ENCODE peak calls at places on chromosomes 6 and 20, in seven cellular contexts. N is transverse colon, W is fibroblast of lung, D is cardiac muscle cell, F is coronary artery, M is foreskin fibroblast, P is heart left ventricle. I is an unnamed sample.

GRCh38 chr6:146857960-146858308 is 259.2 kb downstream of the ADGB start:
- DNase-seq in F (no peak), P (no peak), N (no peak), D (peak; percentile 18), W (no peak), M (peak; percentile 50), I (no peak)

GRCh38 chr6:139029470-139030210 is 1.1 kb downstream of the ABRACL start:
- DNase-seq in W (peak; percentile 43), M (peak; percentile 85), N (peak; percentile 76), P (peak; percentile 68), F (peak; percentile 79), D (peak; percentile 69), I (peak; percentile 82)

GRCh38 chr6:43758617-43759050 is 11.4 kb upstream of the VEGFA start:
- DNase-seq in D (peak; percentile 75), M (no peak), W (no peak), F (no peak), P (no peak), N (no peak), I (no peak)

GRCh38 chr20:12592756-12593155 is 416.0 kb upstream of the SPTLC3 start:
- DNase-seq in F (no peak), M (no peak), P (no peak), W (no peak), N (no peak), D (no peak), I (no peak)

GRCh38 chr6:45031601-45032000 is 296.5 kb upstream of the RUNX2 start:
- DNase-seq in D (no peak), W (no peak), M (no peak), F (no peak), N (no peak), P (no peak), I (no peak)

GRCh38 chr6:166542580-166542912 is 43.9 kb downstream of the RAMACL start:
- DNase-seq in N (peak; percentile 36), D (peak; percentile 7), W (peak; percentile 64), M (no peak), F (no peak), P (no peak), I (no peak)

GRCh38 chr6:133855994-133856393 is 32.9 kb upstream of the TCF21 start:
- DNase-seq in N (no peak), D (no peak), M (peak; percentile 4), W (no peak), P (no peak), F (no peak), I (no peak)

GRCh38 chr6:100465701-100466409 is 1.1 kb upstream of the SIM1 start:
- DNase-seq in D (no peak), W (no peak), F (no peak), P (no peak), N (no peak), M (peak; percentile 61), I (no peak)

GRCh38 chr20:37519508-37520416 is 1.3 kb upstream of the NNAT start:
- DNase-seq in P (no peak), D (peak; percentile 33), M (no peak), W (no peak), N (peak; percentile 8), F (peak; percentile 43), I (no peak)

GRCh38 chr20:9040874-9041524 is 27.9 kb upstream of the PLCB4 start:
- DNase-seq in M (peak; percentile 57), D (no peak), W (peak; percentile 73), F (no peak), P (no peak), N (no peak), I (no peak)

GRCh38 chr20:62808211-62808865 is 3.7 kb downstream of the OGFR start:
- DNase-seq in M (peak; percentile 81), W (no peak), N (peak; percentile 72), D (peak; percentile 75), P (peak; percentile 62), F (no peak), I (peak; percentile 62)

GRCh38 chr6:137769797-137770362 is 97.2 kb upstream of the TNFAIP3 start:
- DNase-seq in P (no peak), M (no peak), F (no peak), N (no peak), D (no peak), W (no peak), I (no peak)

GRCh38 chr6:137764464-137764863 is 102.6 kb upstream of the TNFAIP3 start:
- DNase-seq in M (peak; percentile 85), W (peak; percentile 89), P (no peak), F (no peak), D (no peak), N (no peak), I (peak; percentile 63)

GRCh38 chr6:151993364-151993763 is 185.9 kb downstream of the ESR1 start:
- DNase-seq in M (no peak), F (no peak), W (no peak), D (no peak), P (no peak), N (no peak), I (no peak)

DNA sequence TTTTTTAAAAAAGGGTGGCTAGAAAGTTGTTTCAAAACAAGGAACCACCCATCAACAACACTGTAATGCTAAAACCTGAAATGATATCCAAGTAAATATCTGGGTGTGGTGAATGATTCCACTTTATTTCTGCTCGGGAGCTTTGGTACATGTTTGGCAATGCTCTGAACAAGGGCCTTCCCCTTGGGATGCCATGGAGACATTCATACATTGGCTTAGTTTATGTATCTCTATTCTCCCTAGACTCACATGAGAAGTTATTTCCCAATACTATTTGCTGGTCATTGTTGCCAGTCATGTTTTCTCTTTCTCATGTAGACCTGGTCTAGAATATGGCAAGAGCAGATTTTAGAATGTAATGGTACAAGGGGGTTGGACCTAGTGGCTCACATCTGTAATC is 22.9 kb downstream of the ADTRP start:
- DNase-seq in W (no peak), D (no peak), M (no peak), P (no peak), F (peak; percentile 22), N (no peak), I (no peak)
- H3K4me3 ChIP-seq in W (no peak overlapping the region), D (no peak overlapping the region), M (no peak overlapping the region), P (no peak overlapping the region), F (no peak overlapping the region), N (no peak overlapping the region), I (no peak overlapping the region)

GRCh38 chr20:44517454-44517853 is 4.4 kb downstream of the SERINC3 start:
- DNase-seq in W (no peak), P (no peak), D (no peak), F (no peak), N (no peak), M (no peak), I (no peak)

GRCh38 chr20:44523746-44524145 is 1.9 kb upstream of the SERINC3 start:
- DNase-seq in W (no peak), P (no peak), M (no peak), F (no peak), N (no peak), D (no peak), I (no peak)

GRCh38 chr20:44526129-44526528 is 4.3 kb upstream of the SERINC3 start:
- DNase-seq in N (no peak), F (no peak), P (no peak), W (peak; percentile 77), M (peak; percentile 67), D (no peak), I (peak; percentile 54)

GRCh38 chr20:44522841-44523240 is 971 bp upstream of the SERINC3 start:
- DNase-seq in F (no peak), D (no peak), N (no peak), P (no peak), W (no peak), M (no peak), I (no peak)

GRCh38 chr20:44521484-44522481 is at the start of gene SERINC3:
- DNase-seq in D (peak; percentile 95), M (peak; percentile 99), F (peak; percentile 99), N (peak; percentile 98), W (peak; percentile 95), P (peak; percentile 96), I (peak; percentile 98)
- TF ChIP-seq CTCF in D (no peak), M (no peak), F (no peak), N (no peak), W (no peak), P (no peak), I (peak; percentile 14)

GRCh38 chr20:63830821-63831593 is at the start of gene ZBTB46:
- DNase-seq in P (peak; percentile 80), M (peak; percentile 79), D (peak; percentile 87), W (peak; percentile 49), F (no peak), N (peak; percentile 66), I (peak; percentile 47)

GRCh38 chr20:63829598-63829942 is 1.5 kb downstream of the ZBTB46 start:
- DNase-seq in P (no peak), F (no peak), W (no peak), D (no peak), N (no peak), M (peak; percentile 42), I (no peak)

GRCh38 chr20:63829943-63830820 is 882 bp downstream of the ZBTB46 start:
- DNase-seq in N (no peak), W (no peak), D (peak; percentile 49), P (no peak), F (no peak), M (peak; percentile 37), I (no peak)

GRCh38 chr20:63833776-63834544 is 2.9 kb upstream of the ZBTB46 start:
- DNase-seq in F (no peak), D (no peak), P (no peak), N (no peak), W (peak; percentile 73), M (peak; percentile 57), I (peak; percentile 44)

DNA sequence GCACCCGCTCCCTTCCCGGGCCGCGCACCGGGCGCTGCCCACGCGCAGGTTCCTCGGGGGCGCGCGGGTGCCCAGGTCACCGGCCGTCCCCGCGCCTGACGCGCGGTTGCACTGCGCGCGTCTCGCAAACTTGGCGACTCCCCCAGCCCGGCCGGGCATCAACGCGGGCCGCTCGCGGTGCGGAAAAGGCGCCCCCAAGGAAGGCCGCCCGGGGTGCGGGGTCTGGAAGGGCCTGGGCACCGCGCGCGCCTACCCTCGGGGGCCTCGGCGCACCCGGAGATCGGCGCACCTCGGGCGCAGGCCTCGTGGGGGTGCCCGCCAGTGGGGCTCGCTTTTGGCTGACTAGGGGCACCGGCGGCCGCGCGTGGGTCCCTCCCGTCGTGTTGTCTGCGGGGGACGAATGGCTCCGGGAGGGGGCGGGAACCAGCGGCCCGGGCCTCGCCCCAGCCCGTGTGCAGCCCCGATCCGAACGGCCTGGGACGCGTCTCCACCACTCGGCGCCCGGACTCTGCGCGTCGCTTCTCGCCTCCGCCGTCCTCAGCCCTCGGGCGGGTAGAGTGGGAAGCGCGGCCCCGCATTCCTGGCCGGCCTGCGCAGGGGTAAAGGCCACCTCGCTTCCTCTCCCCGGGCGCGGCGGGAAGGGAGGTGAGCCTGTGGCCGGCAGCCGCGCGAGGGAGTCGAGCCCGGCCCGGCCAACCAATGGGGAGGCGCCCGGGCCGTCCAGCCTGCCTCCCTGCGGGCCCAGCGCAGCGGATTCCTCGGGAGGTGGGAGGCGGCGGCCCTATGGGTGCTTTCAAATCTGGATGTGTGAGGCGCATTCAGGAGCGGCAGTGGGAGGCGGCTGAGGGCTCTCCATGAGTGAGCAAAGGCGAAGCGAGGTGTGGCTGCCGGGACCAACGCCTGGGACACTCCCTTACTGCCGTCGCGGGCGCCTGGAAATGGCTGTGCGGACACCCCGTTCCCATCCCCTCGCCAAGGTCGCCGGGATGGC is 927 bp upstream of the ZBTB46 start:
- DNase-seq in N (peak; percentile 64), D (peak; percentile 82), W (peak; percentile 32), P (peak; percentile 73), F (no peak), M (peak; percentile 37), I (no peak)
- H3K4me3 ChIP-seq in N (peak overlapping the region; percentile 49), D (peak overlapping the region; percentile 62), W (no peak overlapping the region), P (peak overlapping the region; percentile 82), F (peak overlapping the region; percentile 88), M (no peak overlapping the region), I (peak overlapping the region; percentile 37)

DNA sequence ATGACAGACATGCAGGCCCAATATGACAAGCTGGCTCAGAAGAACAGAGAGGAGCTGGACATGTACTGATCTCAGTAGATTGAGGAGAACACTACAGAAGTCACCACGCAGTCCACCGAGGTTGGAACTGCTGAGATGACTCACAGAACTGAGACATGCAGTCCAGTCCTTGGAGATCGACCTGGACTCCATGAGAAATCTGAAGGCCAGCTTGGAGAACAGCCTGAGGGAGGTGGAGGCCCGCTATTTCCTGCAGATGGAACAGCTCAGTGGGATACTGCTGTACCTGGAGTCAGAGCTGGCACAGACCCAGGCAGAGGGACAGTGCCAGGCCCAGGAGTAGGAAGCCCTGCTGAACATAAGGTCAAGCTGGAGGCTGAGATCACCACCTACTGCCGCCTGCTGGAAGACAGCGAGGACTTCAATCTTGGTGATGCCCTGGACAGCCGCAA is 21.3 kb downstream of the RNF114 start:
- DNase-seq in N (no peak), D (no peak), F (no peak), M (no peak), W (no peak), P (no peak), I (no peak)
- TF ChIP-seq CTCF in N (no peak), D (no peak), F (no peak), M (no peak), W (no peak), P (no peak), I (no peak)

I was measured in fibroblast of pulmonary artery.